ENCODE peak calls at places on chromosomes 7 and 10, in eight cellular contexts. E is heart right ventricle; A is stimulated activated CD8-positive, alpha-beta memory T cell treated with anti-CD3 and anti-CD28 coated beads, Interleukin-7, amount 100 ng/mL, for 24 hours; I is sigmoid colon; N is ACHN; W is activated naive CD4-positive, alpha-beta T cell; Z is GF-D8; M is stimulated activated CD4-positive, alpha-beta T cell treated with anti-CD3 and anti-CD28 coated beads, Interleukin-1b, Interleukin-23, amount 100 ng/mL, for 1 hour. C is an unnamed sample.

GRCh38 chr10:3902054-3902808 is 117.2 kb upstream of the KLF6 start:
- DNase-seq in E (no peak), A (no peak), I (no peak), N (peak; percentile 57), W (no peak), Z (no peak), M (no peak), C (no peak)

GRCh38 chr10:69406302-69406811 is 10.4 kb downstream of the TACR2 start:
- DNase-seq in E (peak; percentile 72), A (no peak), I (no peak), N (no peak), W (no peak), Z (no peak), M (no peak), C (no peak)

GRCh38 chr10:102648269-102648888 is 4.1 kb downstream of the TRIM8 start:
- DNase-seq in E (no peak), A (no peak), I (no peak), N (no peak), W (no peak), Z (no peak), M (no peak), C (no peak)

GRCh38 chr10:124306922-124307371 is 111.8 kb downstream of the OAT start:
- DNase-seq in E (no peak), A (no peak), I (peak; percentile 60), N (peak; percentile 95), W (no peak), Z (no peak), M (no peak), C (peak; percentile 92)

GRCh38 chr7:128774921-128775320 is 673 bp downstream of the OPN1SW start:
- DNase-seq in E (no peak), A (no peak), I (no peak), N (no peak), W (no peak), Z (no peak), M (no peak), C (no peak)

GRCh38 chr7:106022193-106022821 is 59.2 kb downstream of the CDHR3 start:
- DNase-seq in E (no peak), A (no peak), I (no peak), N (no peak), W (no peak), Z (no peak), M (peak; percentile 43), C (peak; percentile 64)

GRCh38 chr7:2158331-2159175 is 74.2 kb downstream of the MAD1L1 start:
- DNase-seq in E (no peak), A (no peak), I (peak; percentile 49), N (no peak), W (no peak), Z (no peak), M (no peak), C (no peak)

GRCh38 chr10:34584164-34584563 is 230.9 kb downstream of the PARD3 start:
- DNase-seq in E (no peak), A (no peak), I (no peak), N (no peak), W (no peak), Z (no peak), M (no peak), C (peak; percentile 91)